ENCODE peak calls at places on chromosomes 13 and 19, in five cellular contexts. One of them, this sample, is unnamed. For H3K4me1, the result is how much of the 10 kb centered on the place peaks cover.

GRCh38 chr13:104937881-104938280 is 1597.6 kb downstream of the EFNB2 start:
- DNase-seq in body of pancreas: no peak
- DNase-seq in CD4-positive, CD25-positive, alpha-beta regulatory T cell: no peak
- DNase-seq in PC-9: no peak
- DNase-seq in right cardiac atrium: no peak
- DNase-seq in this sample: no peak

GRCh38 chr19:22527554-22527953 is 105.4 kb upstream of the ZNF98 start:
- DNase-seq in body of pancreas: no peak
- DNase-seq in CD4-positive, CD25-positive, alpha-beta regulatory T cell: no peak
- DNase-seq in PC-9: no peak
- DNase-seq in right cardiac atrium: no peak
- DNase-seq in this sample: no peak

GRCh38 chr19:3095375-3096191 is 1.4 kb downstream of the GNA11 start:
- DNase-seq in body of pancreas: peak
- DNase-seq in CD4-positive, CD25-positive, alpha-beta regulatory T cell: peak
- DNase-seq in PC-9: no peak
- DNase-seq in right cardiac atrium: no peak
- DNase-seq in this sample: peak

GRCh38 chr13:98234348-98234747 is 57.3 kb upstream of the RNF113B start:
- DNase-seq in body of pancreas: no peak
- DNase-seq in CD4-positive, CD25-positive, alpha-beta regulatory T cell: no peak
- DNase-seq in PC-9: no peak
- DNase-seq in right cardiac atrium: no peak
- DNase-seq in this sample: no peak

GRCh38 chr19:1082928-1083816 is 12.0 kb downstream of the POLR2E start:
- DNase-seq in body of pancreas: no peak
- DNase-seq in CD4-positive, CD25-positive, alpha-beta regulatory T cell: no peak
- DNase-seq in PC-9: no peak
- DNase-seq in right cardiac atrium: peak
- DNase-seq in this sample: no peak

GRCh38 chr19:2372076-2372612 is 12.1 kb downstream of the TMPRSS9 start:
- DNase-seq in body of pancreas: no peak
- DNase-seq in CD4-positive, CD25-positive, alpha-beta regulatory T cell: no peak
- DNase-seq in PC-9: no peak
- DNase-seq in right cardiac atrium: no peak
- DNase-seq in this sample: no peak

GRCh38 chr19:5691930-5692784 is 2.1 kb downstream of the RPL36 start:
- DNase-seq in body of pancreas: no peak
- DNase-seq in CD4-positive, CD25-positive, alpha-beta regulatory T cell: no peak
- DNase-seq in PC-9: no peak
- DNase-seq in right cardiac atrium: peak
- DNase-seq in this sample: no peak

GRCh38 chr13:26601669-26602068 is 44.2 kb downstream of the WASF3 start:
- DNase-seq in body of pancreas: no peak
- DNase-seq in CD4-positive, CD25-positive, alpha-beta regulatory T cell: no peak
- DNase-seq in PC-9: no peak
- DNase-seq in right cardiac atrium: no peak
- DNase-seq in this sample: no peak

GRCh38 chr19:21698215-21698614 is 69.2 kb downstream of the ZNF100 start:
- DNase-seq in body of pancreas: no peak
- DNase-seq in CD4-positive, CD25-positive, alpha-beta regulatory T cell: peak
- DNase-seq in PC-9: no peak
- DNase-seq in right cardiac atrium: no peak
- DNase-seq in this sample: peak

GRCh38 chr19:53772943-53773342 is 51.2 kb downstream of the NLRP12 start:
- DNase-seq in body of pancreas: peak
- DNase-seq in CD4-positive, CD25-positive, alpha-beta regulatory T cell: peak
- DNase-seq in PC-9: peak
- DNase-seq in right cardiac atrium: no peak
- DNase-seq in this sample: peak

GRCh38 chr13:113553541-113554332 is 30.8 kb upstream of the TFDP1 start:
- DNase-seq in body of pancreas: no peak
- DNase-seq in CD4-positive, CD25-positive, alpha-beta regulatory T cell: no peak
- DNase-seq in PC-9: no peak
- DNase-seq in right cardiac atrium: no peak
- DNase-seq in this sample: no peak

GRCh38 chr19:41688098-41688497 is at the start of gene CEACAM7:
- DNase-seq in body of pancreas: no peak
- DNase-seq in CD4-positive, CD25-positive, alpha-beta regulatory T cell: no peak
- DNase-seq in PC-9: no peak
- DNase-seq in right cardiac atrium: no peak
- DNase-seq in this sample: no peak

GRCh38 chr19:1410136-1410786 is 2.9 kb downstream of the DAZAP1 start:
- DNase-seq in body of pancreas: peak
- DNase-seq in CD4-positive, CD25-positive, alpha-beta regulatory T cell: no peak
- DNase-seq in PC-9: no peak
- DNase-seq in right cardiac atrium: peak
- DNase-seq in this sample: no peak

GRCh38 chr13:20714161-20714560 is 10.7 kb downstream of the IL17D start:
- DNase-seq in body of pancreas: no peak
- DNase-seq in CD4-positive, CD25-positive, alpha-beta regulatory T cell: no peak
- DNase-seq in PC-9: no peak
- DNase-seq in right cardiac atrium: no peak
- DNase-seq in this sample: no peak

GRCh38 chr13:59621791-59622190 is 541.9 kb downstream of the DIAPH3 start:
- DNase-seq in body of pancreas: no peak
- DNase-seq in CD4-positive, CD25-positive, alpha-beta regulatory T cell: no peak
- DNase-seq in PC-9: no peak
- DNase-seq in right cardiac atrium: no peak
- DNase-seq in this sample: no peak

DNA sequence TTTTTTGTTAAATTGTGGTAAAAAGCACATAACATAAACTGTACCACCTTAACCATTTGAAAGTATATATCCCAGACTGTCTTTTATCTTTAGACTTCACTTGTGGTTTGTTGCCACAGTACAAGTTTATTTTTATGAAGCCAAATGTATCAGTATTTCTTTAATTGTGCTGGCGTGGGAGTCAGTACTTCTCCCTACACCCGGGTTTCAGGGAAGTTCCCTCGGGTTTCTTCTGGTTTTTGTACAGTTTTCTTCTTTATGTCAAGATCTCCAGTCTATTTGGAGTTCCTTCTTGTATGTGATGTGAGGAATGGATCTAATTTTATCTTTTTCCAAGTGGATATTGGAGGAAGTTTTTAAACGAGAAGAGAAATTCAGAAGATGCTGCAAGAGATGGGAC is 20.5 kb downstream of the CCDC8 start:
- DNase-seq in body of pancreas: no peak
- DNase-seq in CD4-positive, CD25-positive, alpha-beta regulatory T cell: no peak
- DNase-seq in PC-9: no peak
- DNase-seq in right cardiac atrium: no peak
- DNase-seq in this sample: no peak
- H3K4me1 ChIP-seq in body of pancreas: under half
- H3K4me1 ChIP-seq in CD4-positive, CD25-positive, alpha-beta regulatory T cell: under half
- H3K4me1 ChIP-seq in PC-9: under half
- H3K4me1 ChIP-seq in right cardiac atrium: under half
- H3K4me1 ChIP-seq in this sample: under half

GRCh38 chr19:33726756-33727155 is 69.9 kb upstream of the KCTD15 start:
- DNase-seq in body of pancreas: no peak
- DNase-seq in CD4-positive, CD25-positive, alpha-beta regulatory T cell: no peak
- DNase-seq in PC-9: no peak
- DNase-seq in right cardiac atrium: no peak
- DNase-seq in this sample: no peak

GRCh38 chr19:33724723-33725060 is 72.0 kb upstream of the KCTD15 start:
- DNase-seq in body of pancreas: no peak
- DNase-seq in CD4-positive, CD25-positive, alpha-beta regulatory T cell: no peak
- DNase-seq in PC-9: no peak
- DNase-seq in right cardiac atrium: no peak
- DNase-seq in this sample: no peak

GRCh38 chr19:33724021-33724722 is 72.5 kb upstream of the KCTD15 start:
- DNase-seq in body of pancreas: no peak
- DNase-seq in CD4-positive, CD25-positive, alpha-beta regulatory T cell: no peak
- DNase-seq in PC-9: no peak
- DNase-seq in right cardiac atrium: no peak
- DNase-seq in this sample: no peak

GRCh38 chr19:33727331-33728028 is 69.2 kb upstream of the KCTD15 start:
- DNase-seq in body of pancreas: peak
- DNase-seq in CD4-positive, CD25-positive, alpha-beta regulatory T cell: no peak
- DNase-seq in PC-9: no peak
- DNase-seq in right cardiac atrium: no peak
- DNase-seq in this sample: no peak

DNA sequence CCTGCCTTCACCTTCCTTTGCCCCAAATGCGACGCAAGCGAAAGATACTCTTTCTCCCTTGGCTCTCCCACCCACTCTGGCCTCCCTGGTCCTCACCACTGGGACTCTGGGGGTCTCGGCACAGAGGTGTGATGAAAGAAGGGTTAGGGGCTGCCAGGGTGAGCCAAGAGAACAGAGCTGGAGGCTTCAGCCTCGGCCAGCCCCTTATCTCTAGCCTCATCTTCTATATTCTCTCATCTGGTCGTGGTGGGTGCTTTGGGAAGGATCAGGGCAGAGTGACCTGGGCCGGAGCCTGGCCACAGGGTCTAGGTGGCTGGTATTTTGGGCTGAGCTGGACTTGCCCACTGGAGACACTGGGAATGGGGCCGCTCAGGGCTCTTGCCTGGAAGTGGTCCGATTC is 71.1 kb upstream of the KCTD15 start:
- DNase-seq in body of pancreas: no peak
- DNase-seq in CD4-positive, CD25-positive, alpha-beta regulatory T cell: no peak
- DNase-seq in PC-9: no peak
- DNase-seq in right cardiac atrium: no peak
- DNase-seq in this sample: no peak
- H3K4me1 ChIP-seq in body of pancreas: under half
- H3K4me1 ChIP-seq in CD4-positive, CD25-positive, alpha-beta regulatory T cell: under half
- H3K4me1 ChIP-seq in PC-9: under half
- H3K4me1 ChIP-seq in right cardiac atrium: under half
- H3K4me1 ChIP-seq in this sample: under half

DNA sequence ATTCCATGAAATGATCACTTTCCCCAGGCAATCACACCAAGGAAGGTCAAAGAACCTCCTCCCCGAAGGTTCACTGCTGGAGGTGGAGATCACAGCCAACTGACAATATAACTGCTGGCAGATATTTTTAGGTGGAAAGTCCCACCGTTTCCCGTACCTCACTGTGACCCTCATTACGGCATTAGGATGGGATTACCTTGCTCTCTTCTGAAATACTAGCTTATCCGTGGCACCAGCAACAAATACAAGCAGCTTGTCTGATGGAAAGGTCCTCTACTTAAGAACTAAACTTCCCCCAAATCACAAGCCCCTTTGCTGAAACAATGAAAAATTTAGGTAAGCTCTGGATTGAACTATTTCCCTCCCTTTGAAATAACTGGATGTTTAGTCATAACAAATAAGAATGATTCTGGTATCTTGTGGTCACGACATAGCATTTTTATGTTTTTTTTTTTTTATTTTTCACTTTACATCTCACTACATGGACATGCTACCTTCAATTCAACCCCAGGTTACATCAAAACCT is 178.9 kb downstream of the COL4A1 start:
- DNase-seq in body of pancreas: no peak
- DNase-seq in CD4-positive, CD25-positive, alpha-beta regulatory T cell: no peak
- DNase-seq in PC-9: no peak
- DNase-seq in right cardiac atrium: no peak
- DNase-seq in this sample: no peak
- H3K4me1 ChIP-seq in body of pancreas: under half
- H3K4me1 ChIP-seq in CD4-positive, CD25-positive, alpha-beta regulatory T cell: under half
- H3K4me1 ChIP-seq in PC-9: under half
- H3K4me1 ChIP-seq in right cardiac atrium: under half
- H3K4me1 ChIP-seq in this sample: half or more

DNA sequence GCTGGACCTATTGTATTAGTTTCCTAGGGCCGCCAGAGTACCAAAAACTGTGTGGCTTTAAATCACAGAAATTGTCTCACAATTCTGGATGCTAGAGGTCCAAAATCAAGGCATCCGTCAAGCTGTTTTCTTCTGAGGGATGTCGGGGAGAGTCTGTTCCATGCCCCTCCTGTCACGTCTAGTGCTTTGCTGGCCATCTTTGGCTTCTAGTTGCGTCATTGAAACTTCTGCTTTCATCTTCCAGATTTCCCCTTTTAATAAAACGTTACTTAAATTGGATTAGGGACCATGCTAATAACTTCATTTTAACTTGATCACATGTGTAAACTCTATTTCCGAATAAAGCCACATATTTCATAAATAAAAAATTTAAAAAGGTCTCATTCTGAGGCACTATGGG is 47.5 kb downstream of the TRPM4 start:
- DNase-seq in body of pancreas: no peak
- DNase-seq in CD4-positive, CD25-positive, alpha-beta regulatory T cell: no peak
- DNase-seq in PC-9: no peak
- DNase-seq in right cardiac atrium: no peak
- DNase-seq in this sample: no peak
- H3K4me1 ChIP-seq in body of pancreas: under half
- H3K4me1 ChIP-seq in CD4-positive, CD25-positive, alpha-beta regulatory T cell: under half
- H3K4me1 ChIP-seq in PC-9: under half
- H3K4me1 ChIP-seq in right cardiac atrium: under half
- H3K4me1 ChIP-seq in this sample: under half

GRCh38 chr13:80448725-80449124 is 107.8 kb upstream of the SPRY2 start:
- DNase-seq in body of pancreas: no peak
- DNase-seq in CD4-positive, CD25-positive, alpha-beta regulatory T cell: no peak
- DNase-seq in PC-9: no peak
- DNase-seq in right cardiac atrium: no peak
- DNase-seq in this sample: no peak

GRCh38 chr13:80452279-80452678 is 111.4 kb upstream of the SPRY2 start:
- DNase-seq in body of pancreas: no peak
- DNase-seq in CD4-positive, CD25-positive, alpha-beta regulatory T cell: no peak
- DNase-seq in PC-9: no peak
- DNase-seq in right cardiac atrium: no peak
- DNase-seq in this sample: no peak

GRCh38 chr13:80444240-80445015 is 103.5 kb upstream of the SPRY2 start:
- DNase-seq in body of pancreas: no peak
- DNase-seq in CD4-positive, CD25-positive, alpha-beta regulatory T cell: no peak
- DNase-seq in PC-9: no peak
- DNase-seq in right cardiac atrium: no peak
- DNase-seq in this sample: no peak

GRCh38 chr13:80442613-80443012 is 101.7 kb upstream of the SPRY2 start:
- DNase-seq in body of pancreas: no peak
- DNase-seq in CD4-positive, CD25-positive, alpha-beta regulatory T cell: no peak
- DNase-seq in PC-9: no peak
- DNase-seq in right cardiac atrium: no peak
- DNase-seq in this sample: no peak

DNA sequence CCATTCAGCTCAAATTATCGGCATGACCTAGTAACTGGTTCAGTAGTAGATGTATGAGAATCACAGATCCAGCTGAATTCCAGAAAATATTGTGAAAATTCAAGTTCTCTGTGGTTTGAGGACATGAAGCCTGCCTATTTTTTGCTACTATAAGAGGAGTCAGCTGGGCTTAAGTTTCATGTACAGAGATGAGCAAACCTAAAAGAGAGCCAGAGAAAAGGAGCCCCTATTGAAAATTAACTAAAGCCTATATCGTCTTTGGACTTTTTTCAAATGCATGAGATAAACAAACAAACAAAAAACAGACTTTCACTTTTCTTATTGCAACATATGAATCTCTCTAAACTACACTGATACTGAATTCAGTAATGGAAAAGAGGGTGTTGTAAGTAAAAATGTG is 106.8 kb upstream of the SPRY2 start:
- DNase-seq in body of pancreas: no peak
- DNase-seq in CD4-positive, CD25-positive, alpha-beta regulatory T cell: no peak
- DNase-seq in PC-9: no peak
- DNase-seq in right cardiac atrium: no peak
- DNase-seq in this sample: no peak
- H3K4me1 ChIP-seq in body of pancreas: under half
- H3K4me1 ChIP-seq in CD4-positive, CD25-positive, alpha-beta regulatory T cell: under half
- H3K4me1 ChIP-seq in PC-9: under half
- H3K4me1 ChIP-seq in right cardiac atrium: under half
- H3K4me1 ChIP-seq in this sample: under half

This sample was measured in neural progenitor cell.